ENCODE peak calls at places on chromosomes 7 and 10, in nine cellular contexts. H is stimulated activated naive CD8-positive, alpha-beta T cell treated with anti-CD3 and anti-CD28 coated beads, Interleukin-15, amount 100 ng/mL, for 72 hours; Y is GM04504; Z is ELR; I is skeletal muscle cell; E is stimulated activated CD8-positive, alpha-beta memory T cell treated with anti-CD3 and anti-CD28 coated beads, Interleukin-7, amount 100 ng/mL, for 1 hour; P is CD8-positive, alpha-beta memory T cell; F is T-helper 22 cell; C is AG04450. R is an unnamed sample.

GRCh38 chr7:158129037-158130022 is 458.3 kb downstream of the PTPRN2 start:
- DNase-seq in H (no peak), Y (no peak), Z (no peak), I (no peak), E (no peak), P (no peak), F (no peak), C (no peak), R (no peak)

GRCh38 chr10:86649471-86650150 is 4.7 kb upstream of the OPN4 start:
- DNase-seq in H (peak), Y (no peak), Z (no peak), I (no peak), E (no peak), P (no peak), F (no peak), C (no peak), R (no peak)

GRCh38 chr7:116173051-116174028 is 37.0 kb upstream of the TES start:
- DNase-seq in H (no peak), Y (no peak), Z (peak), I (no peak), E (no peak), P (peak), F (no peak), C (peak), R (no peak)

GRCh38 chr7:85719981-85720963 is 533.4 kb upstream of the SEMA3D start:
- DNase-seq in H (no peak), Y (peak), Z (peak), I (peak), E (no peak), P (no peak), F (no peak), C (no peak), R (no peak)

GRCh38 chr7:103437623-103438022 is 8.4 kb downstream of the SLC26A5 start:
- DNase-seq in H (no peak), Y (no peak), Z (no peak), I (no peak), E (no peak), P (no peak), F (no peak), C (no peak), R (no peak)

GRCh38 chr7:28723336-28723735 is 234.8 kb downstream of the TRIL start:
- DNase-seq in H (no peak), Y (no peak), Z (no peak), I (no peak), E (no peak), P (no peak), F (no peak), C (no peak), R (no peak)

GRCh38 chr10:76287856-76288255 is 856.4 kb downstream of the LRMDA start:
- DNase-seq in H (no peak), Y (no peak), Z (no peak), I (no peak), E (no peak), P (no peak), F (no peak), C (no peak), R (no peak)

GRCh38 chr10:32323051-32323450 is 23.9 kb downstream of the EPC1 start:
- DNase-seq in H (no peak), Y (no peak), Z (no peak), I (no peak), E (no peak), P (no peak), F (no peak), C (no peak), R (no peak)

GRCh38 chr7:131747625-131748024 is 191.2 kb upstream of the PODXL start:
- DNase-seq in H (no peak), Y (no peak), Z (no peak), I (no peak), E (no peak), P (no peak), F (no peak), C (no peak), R (no peak)

GRCh38 chr10:123896217-123896927 is 4.8 kb upstream of the CPXM2 start:
- DNase-seq in H (no peak), Y (no peak), Z (no peak), I (no peak), E (no peak), P (no peak), F (no peak), C (no peak), R (no peak)

GRCh38 chr7:75980865-75981449 is 13.4 kb downstream of the TMEM120A start:
- DNase-seq in H (no peak), Y (no peak), Z (no peak), I (no peak), E (no peak), P (no peak), F (no peak), C (no peak), R (no peak)